ENCODE peak calls at places on chromosomes 11 and 22, in seven cellular contexts. F is psoas muscle; D is CD8-positive, alpha-beta T cell; E is PC-3; Z is Jurkat, Clone E6-1; V is kidney; M is spleen. C is an unnamed sample.

GRCh38 chr11:74820763-74821162 is 72.1 kb downstream of the RNF169 start:
- DNase-seq in E (peak; percentile 57), Z (no peak), V (no peak), M (no peak), F (no peak), D (no peak), C (no peak)

GRCh38 chr11:71349627-71350026 is 97.2 kb upstream of the SHANK2 start:
- DNase-seq in D (no peak), E (no peak), M (peak; percentile 53), V (no peak), F (peak; percentile 12), Z (no peak), C (no peak)

GRCh38 chr11:65206901-65207300 is 25.2 kb downstream of the CAPN1 start:
- DNase-seq in V (no peak), Z (no peak), D (no peak), F (no peak), M (no peak), E (no peak), C (no peak)

GRCh38 chr11:19607656-19608360 is 104.8 kb upstream of the NAV2 start:
- DNase-seq in E (no peak), Z (no peak), V (no peak), F (no peak), M (no peak), D (no peak), C (no peak)

GRCh38 chr22:21835378-21835777 is 32.1 kb downstream of the MAPK1 start:
- DNase-seq in V (no peak), D (no peak), Z (no peak), F (no peak), E (no peak), M (no peak), C (no peak)

GRCh38 chr22:21642584-21643448 is 714 bp downstream of the SDF2L1 start:
- DNase-seq in V (peak; percentile 83), Z (peak; percentile 45), D (peak; percentile 22), M (peak; percentile 87), F (peak; percentile 65), E (peak; percentile 69), C (no peak)

GRCh38 chr11:58980159-58980843 is 41.0 kb downstream of the GLYATL1 start:
- DNase-seq in Z (no peak), M (no peak), E (no peak), V (no peak), F (no peak), D (no peak), C (no peak)

GRCh38 chr11:72123117-72123653 is 10.7 kb upstream of the ANAPC15 start:
- DNase-seq in E (no peak), Z (no peak), F (no peak), V (no peak), M (no peak), D (no peak), C (no peak)

GRCh38 chr22:46012881-46013281 is 35.9 kb upstream of the WNT7B start:
- DNase-seq in V (peak; percentile 85), E (no peak), Z (no peak), F (peak; percentile 64), D (no peak), M (peak; percentile 81), C (no peak)

GRCh38 chr11:69816671-69817070 is 2.5 kb downstream of the FGF3 start:
- DNase-seq in Z (no peak), M (no peak), E (no peak), F (no peak), D (no peak), V (no peak), C (no peak)

GRCh38 chr11:109320595-109320994 is 101.4 kb upstream of the C11orf87 start:
- DNase-seq in E (peak; percentile 70), M (no peak), F (no peak), Z (no peak), V (no peak), D (no peak), C (no peak)

GRCh38 chr11:1229471-1230120 is 6.7 kb downstream of the MUC5B start:
- DNase-seq in V (peak; percentile 71), Z (no peak), M (peak; percentile 65), D (no peak), F (peak; percentile 23), E (no peak), C (no peak)

GRCh38 chr11:36605221-36606216 is 7.5 kb upstream of the RAG2 start:
- DNase-seq in E (no peak), M (no peak), F (no peak), Z (no peak), D (no peak), V (no peak), C (no peak)

GRCh38 chr11:63901660-63902059 is 15.3 kb downstream of the RCOR2 start:
- DNase-seq in E (peak; percentile 41), V (no peak), Z (no peak), M (no peak), F (no peak), D (no peak), C (no peak)

GRCh38 chr11:33065445-33066178 is 26.2 kb downstream of the TCP11L1 start:
- DNase-seq in D (peak; percentile 48), Z (peak; percentile 54), E (peak; percentile 66), M (peak; percentile 91), F (peak; percentile 76), V (peak; percentile 83), C (no peak)

GRCh38 chr11:33064033-33064825 is 24.9 kb downstream of the TCP11L1 start:
- DNase-seq in F (no peak), D (no peak), Z (no peak), E (no peak), M (no peak), V (no peak), C (no peak)

GRCh38 chr11:33063326-33063775 is 24.0 kb downstream of the TCP11L1 start:
- DNase-seq in M (no peak), D (no peak), F (no peak), Z (peak; percentile 70), E (no peak), V (no peak), C (no peak)

GRCh38 chr11:33068611-33069340 is 29.4 kb downstream of the TCP11L1 start:
- DNase-seq in F (no peak), M (no peak), Z (no peak), E (no peak), D (no peak), V (no peak), C (no peak)

DNA sequence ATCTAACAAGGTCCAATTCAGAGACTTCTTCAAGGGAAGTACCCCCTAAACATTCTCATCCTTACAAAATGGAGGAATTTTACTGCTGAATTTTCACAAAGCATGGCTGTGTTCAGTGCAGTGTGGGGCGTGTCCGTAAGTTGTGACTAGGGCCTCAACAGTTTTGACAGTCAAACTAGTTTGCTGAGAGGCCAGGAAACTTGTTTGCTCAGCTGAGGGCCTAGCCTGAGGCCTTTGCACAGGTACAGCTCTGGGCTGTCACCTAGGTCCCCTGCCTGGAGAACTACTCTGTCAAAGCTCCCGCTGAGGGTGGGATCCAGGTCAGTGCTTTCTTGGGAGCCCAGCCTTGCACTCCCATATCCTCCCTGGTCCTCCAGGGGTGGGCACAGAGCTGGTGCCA is 27.9 kb downstream of the TCP11L1 start:
- DNase-seq in F (no peak), V (no peak), Z (no peak), M (no peak), E (peak; percentile 13), D (no peak), C (no peak)
- H3K4me3 ChIP-seq in F (no peak overlapping the region), V (no peak overlapping the region), Z (no peak overlapping the region), M (no peak overlapping the region), E (no peak overlapping the region), D (no peak overlapping the region), C (no peak overlapping the region)

GRCh38 chr11:16898274-16898985 is 115.8 kb downstream of the PLEKHA7 start:
- DNase-seq in D (no peak), E (no peak), Z (no peak), F (no peak), M (no peak), V (no peak), C (no peak)
- H3K4me3 ChIP-seq in D (no peak overlapping the region), E (no peak overlapping the region), Z (no peak overlapping the region), F (no peak overlapping the region), M (no peak overlapping the region), V (no peak overlapping the region), C (no peak overlapping the region)

DNA sequence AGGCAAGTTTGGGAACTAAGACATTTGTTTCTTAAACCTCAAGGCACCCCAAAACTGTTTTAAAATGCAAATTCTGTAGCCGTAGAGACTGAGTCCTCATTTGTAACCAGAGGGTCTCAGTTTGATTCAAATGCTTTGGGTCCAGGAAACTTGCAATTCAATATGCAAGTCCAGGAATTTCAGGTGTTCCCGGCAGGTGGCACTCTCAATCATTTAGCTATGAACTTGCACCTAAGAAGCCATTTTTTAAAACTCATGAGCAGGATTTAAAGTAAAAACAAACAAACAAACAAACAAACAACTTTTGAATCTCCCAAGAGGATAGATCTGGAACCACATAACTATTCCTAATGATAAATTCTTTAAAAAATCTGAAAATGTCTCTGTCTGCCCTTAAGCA is 8.7 kb upstream of the ABTB2 start:
- DNase-seq in M (no peak), E (peak; percentile 70), Z (peak; percentile 65), D (no peak), V (no peak), F (no peak), C (no peak)
- H3K4me3 ChIP-seq in M (no peak overlapping the region), E (no peak overlapping the region), Z (no peak overlapping the region), D (no peak overlapping the region), V (no peak overlapping the region), F (no peak overlapping the region), C (no peak overlapping the region)

DNA sequence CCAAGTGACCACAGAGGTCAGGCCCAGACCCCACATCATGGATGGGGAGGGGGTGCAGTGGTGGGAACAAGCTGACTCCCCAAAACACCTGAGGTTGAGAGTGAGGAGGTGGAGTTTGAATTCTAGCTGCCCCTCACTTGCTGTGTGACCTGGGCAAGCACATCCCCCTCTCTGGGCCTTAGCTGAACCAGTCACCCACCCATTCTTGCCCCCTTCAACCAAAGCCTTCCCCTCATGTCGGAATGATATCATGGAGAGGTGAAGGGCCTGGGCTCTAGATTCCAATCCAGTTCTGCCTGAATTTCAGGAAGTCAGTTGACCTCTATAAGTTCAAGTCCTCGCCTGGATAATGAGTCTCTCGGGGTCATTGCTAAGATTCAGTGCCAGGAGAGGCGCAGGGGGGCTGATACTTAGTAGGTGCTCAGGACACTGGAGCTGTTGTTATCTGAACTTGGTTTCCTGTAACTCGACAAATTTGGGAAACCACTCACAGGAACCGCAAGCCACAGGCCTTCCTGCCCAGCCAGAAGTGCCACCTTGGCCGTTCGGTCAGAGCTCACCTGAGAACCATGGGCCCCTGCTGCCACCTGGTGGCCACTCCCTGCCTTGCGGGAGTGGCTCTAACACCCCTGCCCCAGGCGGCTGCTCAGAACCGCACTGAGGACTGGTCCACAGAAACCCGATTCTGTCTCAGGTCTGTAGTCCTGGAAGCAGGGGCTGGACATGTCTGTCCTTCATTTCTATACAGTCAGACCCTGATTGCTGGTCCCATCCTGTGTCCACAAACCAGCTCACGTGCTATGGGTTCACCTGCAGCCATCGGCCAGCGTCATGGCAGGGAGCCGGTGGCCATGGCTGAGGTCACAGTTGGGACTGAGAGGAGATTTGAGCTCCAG is 6.9 kb downstream of the CDC42EP1 start:
- DNase-seq in F (peak; percentile 89), M (peak; percentile 98), E (peak; percentile 93), V (peak; percentile 94), Z (peak; percentile 88), D (peak; percentile 77), C (no peak)
- H3K4me3 ChIP-seq in F (no peak overlapping the region), M (no peak overlapping the region), E (no peak overlapping the region), V (no peak overlapping the region), Z (no peak overlapping the region), D (peak overlapping the region; percentile 9), C (peak overlapping the region; percentile 13)